ENCODE peak calls at places on chromosome X, in seven cellular contexts. W is uterus; P is body of pancreas; V is CD8-positive, alpha-beta memory T cell; B is esophagus muscularis mucosa; C is IMR-90; L is iPS DF 6.9. A is an unnamed sample. For H3K36me3, the result is how much of the 10 kb centered on the place peaks cover.

GRCh38 chrX:107773906-107774435 is 1.6 kb downstream of the TSC22D3 start:
- DNase-seq in V (no peak), W (no peak), L (no peak), P (peak), B (no peak), C (no peak), A (no peak)

GRCh38 chrX:55593756-55594257 is 29.4 kb upstream of the FOXR2 start:
- DNase-seq in C (no peak), B (no peak), V (no peak), W (no peak), P (no peak), L (no peak), A (no peak)

GRCh38 chrX:96435636-96436035 is 249.0 kb upstream of the DIAPH2 start:
- DNase-seq in L (no peak), W (no peak), V (no peak), C (peak), P (no peak), B (no peak), A (peak)

GRCh38 chrX:73127700-73128241 is 48.5 kb upstream of the PABPC1L2A start:
- DNase-seq in B (no peak), L (peak), C (no peak), P (peak), V (no peak), W (peak), A (no peak)

GRCh38 chrX:3176439-3176820 is 135.2 kb downstream of the ARSF start:
- DNase-seq in V (no peak), P (no peak), W (no peak), L (no peak), C (peak), B (no peak), A (no peak)

GRCh38 chrX:3191821-3192220 is 150.6 kb downstream of the ARSF start:
- DNase-seq in W (no peak), V (no peak), B (no peak), P (no peak), L (no peak), C (peak), A (no peak)

GRCh38 chrX:64186974-64187761 is 18.3 kb downstream of the AMER1 start:
- DNase-seq in V (no peak), L (no peak), C (no peak), P (no peak), W (no peak), B (no peak), A (no peak)

GRCh38 chrX:1434871-1435240 is 17.9 kb downstream of the ASMTL start:
- DNase-seq in B (no peak), L (no peak), C (no peak), P (no peak), V (no peak), W (no peak), A (no peak)

GRCh38 chrX:10089378-10089795 is 67.4 kb upstream of the CLCN4 start:
- DNase-seq in V (no peak), L (no peak), B (no peak), P (peak), C (peak), W (no peak), A (no peak)

GRCh38 chrX:153438522-153438921 is 7.3 kb downstream of the TREX2 start:
- DNase-seq in P (peak), V (no peak), C (peak), L (no peak), W (no peak), B (no peak), A (no peak)

GRCh38 chrX:133335027-133335426 is 80.3 kb downstream of the GPC4 start:
- DNase-seq in C (peak), B (no peak), V (no peak), W (no peak), L (no peak), P (peak), A (peak)

GRCh38 chrX:138638996-138639395 is 72.5 kb downstream of the FGF13 start:
- DNase-seq in V (no peak), L (no peak), W (no peak), B (no peak), C (no peak), P (no peak), A (no peak)

GRCh38 chrX:24023972-24024664 is 2.9 kb downstream of the KLHL15 start:
- DNase-seq in P (peak), L (no peak), B (no peak), V (no peak), W (no peak), C (peak), A (peak)

GRCh38 chrX:132033166-132033565 is 10.1 kb downstream of the STK26 start:
- DNase-seq in B (no peak), W (no peak), P (no peak), L (no peak), C (no peak), V (no peak), A (no peak)

GRCh38 chrX:100410901-100411801 is 1.1 kb upstream of the PCDH19 start:
- DNase-seq in B (no peak), W (no peak), P (no peak), C (no peak), V (no peak), L (no peak), A (no peak)

GRCh38 chrX:134547047-134547679 is 87.2 kb downstream of the HPRT1 start:
- DNase-seq in V (no peak), P (no peak), W (no peak), L (no peak), C (peak), B (no peak), A (no peak)

GRCh38 chrX:55489315-55490009 is at the start of gene USP51:
- DNase-seq in B (peak), P (peak), L (no peak), W (peak), C (peak), V (no peak), A (no peak)

GRCh38 chrX:131792356-131792749 is 230.7 kb upstream of the STK26 start:
- DNase-seq in V (no peak), W (peak), P (no peak), C (peak), L (no peak), B (no peak), A (peak)

GRCh38 chrX:18422325-18422724 is 3.1 kb upstream of the CDKL5 start:
- DNase-seq in L (no peak), C (peak), B (no peak), P (no peak), V (no peak), W (no peak), A (no peak)

GRCh38 chrX:1323315-1323714 is 13.3 kb upstream of the IL3RA start:
- DNase-seq in P (peak), B (no peak), W (no peak), C (no peak), L (peak), V (peak), A (no peak)

GRCh38 chrX:50483283-50483682 is 12.7 kb upstream of the DGKK start:
- DNase-seq in L (no peak), C (no peak), B (no peak), P (no peak), V (no peak), W (no peak), A (no peak)

GRCh38 chrX:65595460-65595876 is 60.9 kb upstream of the LAS1L start:
- DNase-seq in V (peak), W (peak), P (peak), C (peak), B (peak), L (peak), A (peak)

GRCh38 chrX:129958814-129959492 is 23.5 kb upstream of the BCORL1 start:
- DNase-seq in W (no peak), L (no peak), B (no peak), C (peak), V (no peak), P (no peak), A (no peak)

GRCh38 chrX:129959493-129959832 is 23.0 kb upstream of the BCORL1 start:
- DNase-seq in L (no peak), P (no peak), W (no peak), V (no peak), B (no peak), C (peak), A (no peak)

GRCh38 chrX:129965166-129965565 is 17.3 kb upstream of the BCORL1 start:
- DNase-seq in W (no peak), L (no peak), V (no peak), P (no peak), C (no peak), B (no peak), A (no peak)

GRCh38 chrX:129963729-129964128 is 18.7 kb upstream of the BCORL1 start:
- DNase-seq in L (no peak), W (no peak), V (no peak), B (no peak), C (no peak), P (no peak), A (no peak)

DNA sequence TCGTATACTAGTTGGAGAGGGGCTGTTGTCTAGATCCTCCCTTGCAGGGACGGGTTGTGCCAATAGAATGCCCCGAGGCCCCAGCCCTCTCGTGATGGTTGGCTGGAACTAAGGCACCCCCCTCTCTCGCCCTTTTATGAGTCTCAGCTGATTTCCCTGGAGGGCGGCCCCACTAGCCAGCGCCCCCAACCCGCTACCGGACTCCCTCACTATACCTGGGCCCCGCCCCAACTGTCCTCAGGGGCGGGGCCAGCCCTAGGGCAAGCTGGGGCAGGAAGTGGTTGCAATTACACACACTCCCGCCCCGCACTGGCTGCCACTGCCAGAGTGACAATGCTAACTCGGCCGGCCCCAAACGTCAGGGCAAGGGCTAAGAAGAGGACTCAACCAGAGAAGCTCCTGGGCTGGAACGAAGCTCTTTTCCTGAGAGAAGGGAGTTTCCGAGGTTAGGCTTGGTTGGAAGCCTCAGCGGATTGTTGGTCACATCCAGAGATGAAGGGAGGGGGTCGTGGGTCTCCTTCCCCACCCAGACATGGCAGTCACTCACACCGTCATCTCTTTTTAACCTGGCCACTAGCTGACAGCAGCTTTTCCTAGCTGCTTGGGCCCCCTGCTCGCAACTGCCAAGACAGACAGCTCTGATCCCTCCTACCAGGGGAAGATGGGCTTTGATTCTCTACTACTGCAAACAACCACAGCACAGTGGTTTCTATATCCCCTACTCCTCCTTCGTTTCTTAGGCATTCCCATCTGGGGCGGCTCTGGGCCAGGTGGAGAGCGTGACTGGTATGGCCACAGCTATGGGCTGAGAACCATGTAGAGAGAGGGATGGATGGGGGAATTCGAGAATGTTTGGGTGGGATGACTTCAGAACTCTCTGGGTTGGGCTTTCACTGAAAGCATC is 21.0 kb upstream of the BCORL1 start:
- DNase-seq in V (peak), C (no peak), P (peak), B (no peak), L (no peak), W (no peak), A (peak)
- H3K27ac ChIP-seq in V (peak), C (no peak), P (peak), B (no peak), L (no peak), W (no peak), A (no peak)

DNA sequence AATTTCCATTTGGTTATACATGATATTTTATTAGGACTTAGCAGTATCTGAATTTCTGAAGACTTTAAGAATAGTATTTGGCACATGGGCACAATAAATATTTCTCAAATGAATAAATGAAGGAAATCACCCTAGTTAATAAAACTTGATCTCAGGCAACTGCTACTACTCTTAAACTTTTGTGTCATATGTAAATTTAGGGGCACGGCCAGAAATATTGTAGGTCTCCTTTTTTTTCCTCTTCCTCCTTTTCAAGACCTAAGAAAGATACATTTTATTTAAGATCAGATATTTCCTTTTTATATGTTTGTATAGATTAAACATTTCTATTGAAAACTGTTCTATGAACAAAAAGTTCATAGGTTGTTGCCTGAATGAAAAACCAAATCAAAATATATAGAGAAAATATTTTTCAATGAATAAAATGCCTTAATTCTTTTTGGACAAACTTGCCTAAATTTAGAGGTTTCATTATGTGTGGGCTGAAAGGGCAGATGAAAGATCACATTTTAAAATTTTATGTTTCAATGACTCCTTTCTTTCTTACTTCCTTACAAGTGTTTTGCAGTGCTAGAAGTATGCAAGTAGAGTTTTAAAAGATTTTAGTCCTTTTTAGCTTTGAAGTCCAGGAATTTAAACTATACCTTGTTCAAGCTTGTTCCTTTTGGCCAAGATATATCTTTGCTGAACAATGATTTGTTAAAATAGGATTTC is 26.3 kb downstream of the CNKSR2 start:
- DNase-seq in B (no peak), V (no peak), P (no peak), C (no peak), W (no peak), L (no peak), A (no peak)
- H3K36me3 ChIP-seq in B (under half), V (under half), P (under half), C (under half), W (under half), L (under half), A (under half)

DNA sequence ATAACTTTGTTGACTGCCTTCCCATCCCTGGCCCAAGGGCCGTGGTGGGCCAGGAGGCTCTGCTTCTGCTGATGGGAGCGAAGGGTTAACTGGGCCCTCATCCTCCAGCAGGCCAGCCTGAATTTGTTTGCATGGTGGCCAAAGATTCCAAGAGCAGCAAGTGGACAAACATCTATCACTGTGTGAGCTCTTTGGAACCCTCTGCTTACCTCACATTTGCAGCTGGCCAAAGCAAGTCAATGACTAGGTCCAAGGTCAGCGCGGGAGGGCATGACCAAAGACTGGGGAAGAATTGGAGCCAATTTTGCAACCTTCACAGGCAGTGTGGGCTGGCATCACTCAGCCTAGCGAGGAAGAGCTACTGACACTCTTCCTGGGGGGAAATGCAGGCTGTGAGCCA is 67.8 kb upstream of the ATP6AP2 start:
- DNase-seq in C (no peak), P (peak), W (no peak), V (no peak), L (no peak), B (no peak), A (no peak)
- H3K27ac ChIP-seq in C (no peak), P (no peak), W (no peak), V (no peak), L (no peak), B (no peak), A (no peak)

GRCh38 chrX:147923605-147924004 is 11.9 kb downstream of the FMR1 start:
- DNase-seq in L (no peak), B (no peak), P (no peak), V (no peak), W (no peak), C (no peak), A (no peak)

DNA sequence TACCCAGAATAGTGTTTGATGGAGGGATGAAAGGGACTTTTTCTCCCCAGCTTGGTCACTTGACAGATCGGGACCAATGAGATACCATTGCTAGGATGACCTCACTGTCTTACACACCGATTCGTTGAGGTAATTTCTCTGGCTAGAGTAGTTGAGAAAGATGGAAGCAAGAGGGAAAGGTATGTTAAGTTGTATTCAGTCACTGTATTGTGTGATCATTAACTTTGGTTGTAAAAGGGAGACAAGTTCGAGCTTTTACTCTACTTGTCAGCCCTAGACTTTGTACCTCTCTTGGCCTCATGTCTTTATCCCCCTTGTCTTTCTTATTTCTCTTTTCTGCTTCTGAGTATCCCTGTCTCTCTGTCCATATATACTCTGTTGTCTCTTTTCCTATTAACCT is 15.5 kb downstream of the FMR1 start:
- DNase-seq in V (no peak), C (no peak), P (no peak), W (no peak), B (no peak), L (no peak), A (no peak)
- H3K36me3 ChIP-seq in V (under half), C (under half), P (under half), W (under half), B (under half), L (under half), A (under half)

A was measured in SJSA1.